ENCODE peak calls at places on chromosomes 5 and 9, in ten cellular contexts. Z is K562; S is stimulated activated CD4-positive, alpha-beta T cell treated with anti-CD3 and anti-CD28 coated beads, Interleukin-15, amount 100 ng/mL, for 24 hours; H is CD8-positive, alpha-beta memory T cell; O is activated T-cell treated with anti-CD3 and anti-CD28 coated beads for 24 hours; X is glutamatergic neuron; M is activated CD4-positive, alpha-beta T cell treated with anti-CD3 and anti-CD28 coated beads for 24 hours; R is fibroblast of gingiva; U is stimulated activated CD8-positive, alpha-beta memory T cell treated with anti-CD3 and anti-CD28 coated beads, Interleukin-7, amount 100 ng/mL, for 1 hour; C is epithelial cell of esophagus. G is an unnamed sample.

GRCh38 chr5:98454904-98455303 is 318.6 kb upstream of the RGMB start:
- DNase-seq in Z (no peak), S (no peak), H (no peak), O (no peak), X (no peak), M (no peak), R (peak; percentile 93), U (no peak), C (peak; percentile 93), G (no peak)

GRCh38 chr5:170861295-170861854 is 443 bp upstream of the RANBP17 start:
- DNase-seq in Z (no peak), S (no peak), H (no peak), O (no peak), X (no peak), M (no peak), R (no peak), U (no peak), C (no peak), G (no peak)

GRCh38 chr5:176392526-176392925 is 4.0 kb downstream of the HIGD2A start:
- DNase-seq in Z (no peak), S (no peak), H (no peak), O (no peak), X (no peak), M (no peak), R (no peak), U (no peak), C (no peak), G (no peak)

GRCh38 chr5:129906177-129906887 is 2.1 kb downstream of the CHSY3 start:
- DNase-seq in Z (no peak), S (no peak), H (no peak), O (no peak), X (peak; percentile 34), M (no peak), R (peak; percentile 66), U (no peak), C (peak; percentile 1), G (no peak)

GRCh38 chr9:738209-738915 is 103.1 kb upstream of the DMRT1 start:
- DNase-seq in Z (no peak), S (no peak), H (no peak), O (no peak), X (no peak), M (no peak), R (peak; percentile 81), U (no peak), C (peak; percentile 94), G (no peak)

GRCh38 chr5:56763711-56764466 is 51.5 kb upstream of the MAP3K1 start:
- DNase-seq in Z (peak; percentile 32), S (no peak), H (no peak), O (no peak), X (no peak), M (no peak), R (peak; percentile 41), U (no peak), C (peak; percentile 30), G (no peak)

GRCh38 chr5:55897905-55898304 is 46.7 kb downstream of the IL31RA start:
- DNase-seq in Z (no peak), S (peak; percentile 21), H (peak; percentile 12), O (no peak), X (no peak), M (no peak), R (peak; percentile 98), U (no peak), C (peak; percentile 48), G (no peak)

GRCh38 chr5:82493217-82493616 is 215.1 kb upstream of the RPS23 start:
- DNase-seq in Z (no peak), S (no peak), H (no peak), O (no peak), X (no peak), M (no peak), R (no peak), U (no peak), C (peak; percentile 7), G (no peak)

GRCh38 chr9:87086111-87086510 is 138.8 kb upstream of the GAS1 start:
- DNase-seq in Z (no peak), S (no peak), H (no peak), O (no peak), X (no peak), M (no peak), R (no peak), U (no peak), C (no peak), G (no peak)

GRCh38 chr5:56729488-56729887 is 85.9 kb upstream of the MAP3K1 start:
- DNase-seq in Z (no peak), S (no peak), H (no peak), O (no peak), X (no peak), M (no peak), R (no peak), U (no peak), C (no peak), G (no peak)